ENCODE peak calls at places on chromosomes 11 and 22, in five cellular contexts. L is endodermal cell, C is astrocyte, E is GM12878, Z is IMR-90. X is an unnamed sample.

GRCh38 chr22:40426671-40427070 is 56.3 kb downstream of the SGSM3 start:
- DNase-seq in Z (peak; percentile 88), E (no peak), C (peak; percentile 84), L (no peak), X (no peak)

GRCh38 chr11:2571598-2572281 is 126.9 kb downstream of the KCNQ1 start:
- DNase-seq in L (no peak), Z (no peak), E (no peak), C (no peak), X (no peak)

GRCh38 chr11:30758012-30758411 is 171.9 kb upstream of the MPPED2 start:
- DNase-seq in Z (peak; percentile 41), E (no peak), L (no peak), C (no peak), X (no peak)

GRCh38 chr22:36328635-36329216 is 59.0 kb downstream of the MYH9 start:
- DNase-seq in Z (peak; percentile 96), C (peak; percentile 94), E (peak; percentile 51), L (no peak), X (peak; percentile 65)

GRCh38 chr11:78472905-78473304 is 55.3 kb upstream of the GAB2 start:
- DNase-seq in C (no peak), Z (no peak), E (no peak), L (no peak), X (no peak)

GRCh38 chr11:22337571-22338464 is at the start of gene SLC17A6:
- DNase-seq in L (peak; percentile 85), C (peak; percentile 16), Z (peak; percentile 8), E (no peak), X (peak; percentile 64)

GRCh38 chr11:32113200-32113599 is 22.3 kb downstream of the RCN1 start:
- DNase-seq in C (no peak), E (no peak), Z (no peak), L (no peak), X (no peak)

GRCh38 chr11:65429724-65430405 is 7.3 kb downstream of the NEAT1 start:
- DNase-seq in E (no peak), Z (peak; percentile 80), C (peak; percentile 72), L (peak; percentile 79), X (peak; percentile 82)

GRCh38 chr11:15158351-15159015 is 43.8 kb downstream of the INSC start:
- DNase-seq in C (peak; percentile 52), L (no peak), Z (peak; percentile 88), E (no peak), X (no peak)

GRCh38 chr22:22942511-22943329 is 55.1 kb downstream of the IGLL5 start:
- DNase-seq in E (peak; percentile 78), Z (peak; percentile 51), C (peak; percentile 14), L (peak; percentile 94), X (peak; percentile 95)

GRCh38 chr22:45852826-45853225 is 124.1 kb downstream of the WNT7B start:
- DNase-seq in L (no peak), E (no peak), C (no peak), Z (no peak), X (no peak)

GRCh38 chr11:72418834-72419560 is 15.3 kb downstream of the CLPB start:
- DNase-seq in Z (no peak), L (peak; percentile 55), C (no peak), E (no peak), X (no peak)

GRCh38 chr11:113685650-113686349 is 20.3 kb downstream of the TMPRSS5 start:
- DNase-seq in Z (no peak), C (no peak), E (peak; percentile 35), L (no peak), X (peak; percentile 44)

GRCh38 chr11:2751523-2752203 is 51.9 kb upstream of the KCNQ1OT1 start:
- DNase-seq in L (no peak), E (no peak), Z (no peak), C (no peak), X (no peak)

GRCh38 chr22:38925571-38926041 is 31.8 kb upstream of the APOBEC3A start:
- DNase-seq in C (peak; percentile 33), L (no peak), Z (peak; percentile 30), E (no peak), X (no peak)

GRCh38 chr22:27146871-27147591 is 489.6 kb downstream of the MIAT start:
- DNase-seq in E (no peak), C (no peak), Z (no peak), L (no peak), X (no peak)

GRCh38 chr11:46363031-46363407 is 15.8 kb downstream of the DGKZ start:
- DNase-seq in L (no peak), C (peak; percentile 53), Z (peak; percentile 67), E (no peak), X (no peak)

GRCh38 chr22:19036523-19037273 is 85.5 kb downstream of the DGCR2 start:
- DNase-seq in C (no peak), L (peak; percentile 68), Z (peak; percentile 11), E (no peak), X (no peak)

GRCh38 chr22:50581031-50581949 is 1.4 kb downstream of the CHKB start:
- DNase-seq in L (no peak), C (no peak), E (no peak), Z (no peak), X (no peak)

GRCh38 chr11:32829680-32830412 is at the start of gene PRRG4:
- DNase-seq in C (peak; percentile 26), E (no peak), L (peak; percentile 87), Z (peak; percentile 16), X (peak; percentile 77)

GRCh38 chr11:77561257-77561656 is 28.5 kb upstream of the AQP11 start:
- DNase-seq in C (no peak), Z (no peak), L (no peak), E (no peak), X (no peak)

GRCh38 chr11:21567628-21568290 is 625.1 kb upstream of the ANO5 start:
- DNase-seq in Z (no peak), C (no peak), E (no peak), L (no peak), X (no peak)

GRCh38 chr11:6385046-6385777 is 5.1 kb upstream of the SMPD1 start:
- DNase-seq in L (no peak), C (no peak), Z (no peak), E (no peak), X (no peak)

GRCh38 chr22:46934746-46935491 is 172.5 kb downstream of the TBC1D22A start:
- DNase-seq in C (peak; percentile 97), E (peak; percentile 17), Z (peak; percentile 98), L (peak; percentile 50), X (no peak)

GRCh38 chr11:45051621-45052020 is 94.8 kb upstream of the PRDM11 start:
- DNase-seq in L (no peak), C (no peak), Z (no peak), E (no peak), X (no peak)

GRCh38 chr11:120715239-120715638 is 203.7 kb downstream of the GRIK4 start:
- DNase-seq in E (no peak), C (no peak), Z (no peak), L (no peak), X (peak; percentile 50)
- H3K9ac ChIP-seq in E (peak overlapping the region; percentile 41), C (no peak overlapping the region), Z (no peak overlapping the region), L (no peak overlapping the region), X (peak overlapping the region; percentile 13)

GRCh38 chr11:11535611-11536010 is 86.2 kb downstream of the GALNT18 start:
- DNase-seq in E (no peak), C (no peak), Z (no peak), L (peak; percentile 66), X (no peak)
- H3K4me3 ChIP-seq in E (no peak overlapping the region), C (no peak overlapping the region), Z (no peak overlapping the region), L (no peak overlapping the region), X (no peak overlapping the region)

GRCh38 chr11:129289350-129290040 is 86.2 kb upstream of the BARX2 start:
- DNase-seq in E (no peak), Z (no peak), C (no peak), L (no peak), X (no peak)
- H3K9ac ChIP-seq in E (no peak overlapping the region), Z (no peak overlapping the region), C (no peak overlapping the region), L (no peak overlapping the region), X (no peak overlapping the region)

GRCh38 chr11:57560146-57560545 is 7.3 kb downstream of the UBE2L6 start:
- DNase-seq in E (no peak), Z (no peak), L (no peak), C (no peak), X (no peak)

GRCh38 chr11:57552479-57552878 is 15.0 kb downstream of the UBE2L6 start:
- DNase-seq in L (no peak), E (no peak), Z (no peak), C (no peak), X (no peak)

GRCh38 chr11:57551941-57552340 is 14.5 kb downstream of the SMTNL1 start:
- DNase-seq in Z (no peak), C (no peak), E (no peak), L (no peak), X (no peak)

GRCh38 chr11:57555393-57555792 is 12.1 kb downstream of the UBE2L6 start:
- DNase-seq in C (no peak), Z (no peak), E (no peak), L (no peak), X (no peak)

GRCh38 chr11:57556041-57556440 is 11.4 kb downstream of the UBE2L6 start:
- DNase-seq in Z (no peak), C (no peak), L (no peak), E (no peak), X (no peak)
- H3K4me3 ChIP-seq in Z (no peak overlapping the region), C (no peak overlapping the region), L (no peak overlapping the region), E (no peak overlapping the region), X (no peak overlapping the region)

X was measured in Karpas-422.